ENCODE peak calls at places on chromosomes 3 and 15, in nine cellular contexts. Z is prostate gland, Y is adrenal gland, M is heart left ventricle, C is HepG2, T is IMR-90, G is K562, P is breast epithelium, A is A549. O is an unnamed sample.
A peak's percentile ranks its signal among the peaks of the same experiment; 100 is the strongest.

GRCh38 chr15:101482526-101483371 is 6.8 kb downstream of the PCSK6 start:
- DNase-seq in A (no peak), Z (no peak), T (no peak), P (no peak), G (no peak), C (no peak), M (no peak), Y (peak; percentile 44), O (no peak)

GRCh38 chr15:66603301-66604179 is 37.7 kb upstream of the LCTL start:
- DNase-seq in P (no peak), C (peak; percentile 40), M (peak; percentile 58), G (peak; percentile 75), T (peak; percentile 62), Z (peak; percentile 42), A (peak; percentile 86), Y (peak; percentile 56), O (peak; percentile 73)

GRCh38 chr3:182793663-182794454 is 555 bp downstream of the ATP11B start:
- DNase-seq in T (peak; percentile 37), C (peak; percentile 3), M (peak; percentile 27), A (peak; percentile 15), P (no peak), G (peak; percentile 81), Y (peak; percentile 45), Z (peak; percentile 40), O (peak; percentile 86)

GRCh38 chr3:44439499-44440295 is 37.8 kb downstream of the ZNF445 start:
- DNase-seq in T (peak; percentile 61), C (peak; percentile 97), P (no peak), Z (peak; percentile 20), Y (peak; percentile 70), G (peak; percentile 93), A (no peak), M (peak; percentile 86), O (peak; percentile 94)

GRCh38 chr15:83578706-83579105 is 75.2 kb upstream of the ADAMTSL3 start:
- DNase-seq in M (no peak), T (no peak), Y (no peak), G (no peak), P (no peak), Z (no peak), A (no peak), C (no peak), O (no peak)

GRCh38 chr3:189225431-189225830 is 53.7 kb downstream of the TPRG1 start:
- DNase-seq in P (no peak), Y (no peak), A (no peak), T (no peak), M (no peak), G (no peak), C (no peak), Z (no peak), O (no peak)

GRCh38 chr3:46552538-46552937 is 13.6 kb downstream of the LRRC2 start:
- DNase-seq in T (no peak), M (no peak), Y (no peak), G (no peak), P (no peak), C (no peak), Z (no peak), A (no peak), O (no peak)

GRCh38 chr3:128217702-128218475 is 64.6 kb downstream of the EEFSEC start:
- DNase-seq in M (no peak), G (no peak), C (peak; percentile 8), Z (no peak), A (no peak), Y (no peak), T (peak; percentile 79), P (no peak), O (peak; percentile 43)

GRCh38 chr3:131053021-131053420 is 26.3 kb downstream of the NEK11 start:
- DNase-seq in A (no peak), Y (no peak), P (no peak), Z (no peak), M (no peak), T (peak; percentile 1), G (no peak), C (no peak), O (no peak)

GRCh38 chr15:78208887-78209645 is 25.3 kb downstream of the ACSBG1 start:
- DNase-seq in P (peak; percentile 49), T (no peak), C (no peak), M (no peak), A (no peak), G (no peak), Z (peak; percentile 83), Y (no peak), O (no peak)

GRCh38 chr3:184560992-184561328 is 625 bp upstream of the EPHB3 start:
- DNase-seq in M (no peak), C (no peak), G (no peak), T (no peak), P (no peak), A (peak; percentile 25), Z (no peak), Y (no peak), O (no peak)

GRCh38 chr15:63843901-63844317 is 10.2 kb upstream of the HERC1 start:
- DNase-seq in Y (no peak), M (no peak), T (peak; percentile 71), Z (no peak), G (no peak), A (peak; percentile 22), C (no peak), P (no peak), O (no peak)

DNA sequence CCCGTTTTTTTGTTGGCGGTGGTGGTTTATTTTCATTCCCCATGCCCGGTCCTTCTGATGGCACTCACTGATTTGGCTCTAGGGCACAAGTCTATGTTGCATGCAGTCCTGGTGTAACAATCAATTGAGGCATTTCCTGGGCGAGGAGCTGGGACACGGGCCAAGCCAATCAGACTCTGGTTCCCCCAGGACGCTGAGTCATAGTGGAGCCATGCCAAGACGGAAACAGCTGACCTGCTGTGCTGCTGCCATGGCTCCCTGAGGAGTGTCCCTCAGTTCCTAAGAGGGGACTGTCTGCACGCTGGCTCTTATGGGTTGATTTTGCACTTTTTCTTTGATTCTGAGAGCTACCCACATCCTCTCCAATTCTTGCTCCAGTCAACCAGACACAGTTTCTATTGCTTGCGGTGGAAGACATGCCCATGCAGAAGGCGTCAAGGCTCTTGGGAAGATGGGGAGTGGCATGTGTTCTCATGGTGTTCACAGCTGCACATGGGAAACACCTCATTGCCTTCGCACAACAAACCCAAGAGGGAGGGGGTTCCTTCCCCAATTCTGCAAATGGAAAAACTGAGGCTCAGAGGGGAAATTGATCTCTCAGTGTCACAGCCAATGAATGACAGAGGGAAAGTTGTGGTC is 28.4 kb upstream of the ALDH1L1 start:
- DNase-seq in G (no peak), P (peak; percentile 73), Y (peak; percentile 92), M (peak; percentile 85), A (peak; percentile 69), Z (peak; percentile 83), T (peak; percentile 89), C (peak; percentile 52), O (peak; percentile 19)
- TF ChIP-seq POLR2A in G (no peak), P (no peak), Y (no peak), M (no peak), A (no peak), Z (no peak), T (no peak), C (no peak), O (no peak)

GRCh38 chr3:141402476-141403171 is 34.3 kb downstream of the ZBTB38 start:
- DNase-seq in T (peak; percentile 78), M (peak; percentile 81), C (peak; percentile 33), Y (peak; percentile 87), P (peak; percentile 71), Z (peak; percentile 75), G (no peak), A (peak; percentile 45), O (peak; percentile 64)
- TF ChIP-seq POLR2A in T (peak; percentile 57), M (peak; percentile 57), C (no peak), Y (peak; percentile 79), P (no peak), Z (peak; percentile 53), G (no peak), A (no peak), O (no peak)

DNA sequence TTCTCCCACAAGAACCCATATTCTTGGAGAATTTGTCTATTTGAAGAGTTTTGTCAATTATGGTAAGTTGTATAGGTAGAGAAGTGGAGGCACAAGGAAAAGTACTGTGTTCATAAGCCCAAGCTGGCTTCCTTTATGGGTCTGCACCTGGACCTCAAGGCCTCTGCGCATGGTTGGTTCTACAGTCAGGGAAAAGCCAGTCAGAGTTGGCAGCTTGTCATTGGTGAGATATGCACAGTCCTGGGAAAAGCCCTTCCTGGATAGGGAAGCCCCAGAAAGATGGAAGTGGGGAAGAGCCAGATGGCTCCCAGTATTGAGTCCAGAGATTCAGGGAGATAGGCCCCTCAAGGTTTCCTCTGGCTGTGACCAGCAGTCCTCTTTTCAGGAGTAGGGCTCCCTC is 15.8 kb downstream of the BOC start:
- DNase-seq in T (no peak), Y (no peak), G (no peak), M (no peak), A (no peak), P (no peak), Z (no peak), C (no peak), O (no peak)
- TF ChIP-seq POLR2A in T (no peak), Y (no peak), G (no peak), M (no peak), A (no peak), P (no peak), Z (no peak), C (no peak), O (no peak)

GRCh38 chr3:49718419-49719213 is 868 bp downstream of the AMIGO3 start:
- DNase-seq in C (no peak), G (no peak), P (peak; percentile 53), M (no peak), Y (peak; percentile 39), T (no peak), A (no peak), Z (no peak), O (peak; percentile 41)

GRCh38 chr3:49715611-49716121 is 3.8 kb downstream of the AMIGO3 start:
- DNase-seq in P (peak; percentile 25), C (no peak), Z (no peak), M (no peak), G (no peak), T (no peak), Y (no peak), A (no peak), O (no peak)

GRCh38 chr3:49716169-49716568 is 3.3 kb downstream of the AMIGO3 start:
- DNase-seq in Z (no peak), P (peak; percentile 9), M (no peak), G (no peak), A (no peak), Y (no peak), T (no peak), C (no peak), O (no peak)

GRCh38 chr3:49717539-49718418 is 1.7 kb downstream of the AMIGO3 start:
- DNase-seq in Z (no peak), C (no peak), P (no peak), G (no peak), A (no peak), M (no peak), Y (no peak), T (no peak), O (no peak)

DNA sequence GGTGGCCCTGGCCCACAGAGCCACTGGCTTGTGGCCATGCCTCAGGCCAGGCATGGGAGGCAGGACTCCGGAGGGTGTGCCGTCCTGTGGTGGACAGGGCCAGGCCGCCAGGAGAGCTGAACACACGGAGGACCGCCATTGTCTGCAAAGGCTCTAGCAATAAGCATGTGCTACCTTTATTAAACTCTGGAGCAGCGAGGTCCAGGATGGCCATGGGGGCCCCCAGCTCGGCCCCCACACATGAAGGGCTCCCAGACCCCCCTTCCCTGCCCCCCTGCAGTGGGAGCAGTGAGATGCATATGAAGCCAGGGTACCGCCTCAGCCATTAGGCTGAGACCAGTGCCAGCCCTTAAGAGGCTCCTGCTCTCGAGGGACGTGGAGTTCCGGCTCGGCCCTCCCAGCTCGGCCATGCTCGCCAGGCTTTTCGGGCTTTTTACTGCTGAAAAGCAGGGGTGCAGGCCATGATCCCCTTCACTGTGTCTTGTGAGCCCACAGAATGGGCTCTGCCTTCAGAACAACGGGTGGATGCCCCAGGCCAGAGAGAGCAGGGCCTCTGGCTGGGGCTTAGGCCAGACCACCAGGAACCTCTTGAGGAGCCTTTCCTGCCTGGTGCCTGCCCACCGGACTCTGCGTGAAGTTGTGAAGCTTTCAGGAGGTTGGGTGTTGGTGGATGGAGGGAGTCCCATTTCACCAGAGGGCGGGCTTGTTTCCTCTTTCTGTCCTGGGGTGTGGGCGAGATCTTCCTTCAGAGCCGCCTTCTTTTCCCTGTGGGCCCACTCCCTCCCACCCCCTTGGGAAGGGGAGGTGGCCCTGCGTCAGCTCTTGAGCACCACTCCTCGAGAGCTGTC is 2.6 kb downstream of the AMIGO3 start:
- DNase-seq in G (no peak), A (no peak), Y (no peak), Z (no peak), M (no peak), C (no peak), P (peak; percentile 50), T (no peak), O (no peak)
- TF ChIP-seq POLR2A in G (no peak), A (no peak), Y (no peak), Z (no peak), M (no peak), C (no peak), P (no peak), T (no peak), O (no peak)

O was measured in erythroblast.